ENCODE peak calls at places on chromosomes 4 and X, in ten cellular contexts. One of them, this sample, is unnamed.

GRCh38 chr4:93751410-93751809 is 77.1 kb upstream of the ATOH1 start:
- DNase-seq in prostate gland: no peak
- DNase-seq in uterus: no peak
- DNase-seq in upper lobe of left lung: no peak
- DNase-seq in transverse colon: no peak
- DNase-seq in tibial nerve: no peak
- DNase-seq in adrenal gland: no peak
- DNase-seq in breast epithelium: no peak
- DNase-seq in spleen: no peak
- DNase-seq in stomach: no peak
- DNase-seq in this sample: no peak

GRCh38 chr4:177239475-177239874 is 70.2 kb upstream of the NEIL3 start:
- DNase-seq in prostate gland: no peak
- DNase-seq in uterus: no peak
- DNase-seq in upper lobe of left lung: no peak
- DNase-seq in transverse colon: no peak
- DNase-seq in tibial nerve: no peak
- DNase-seq in adrenal gland: no peak
- DNase-seq in breast epithelium: no peak
- DNase-seq in spleen: no peak
- DNase-seq in stomach: no peak
- DNase-seq in this sample: no peak

GRCh38 chr4:17336524-17336941 is 175.4 kb downstream of the QDPR start:
- DNase-seq in prostate gland: no peak
- DNase-seq in uterus: peak
- DNase-seq in upper lobe of left lung: peak
- DNase-seq in transverse colon: peak
- DNase-seq in tibial nerve: no peak
- DNase-seq in adrenal gland: peak
- DNase-seq in breast epithelium: no peak
- DNase-seq in spleen: peak
- DNase-seq in stomach: no peak
- DNase-seq in this sample: peak

GRCh38 chr4:72119946-72120345 is 88.1 kb downstream of the NPFFR2 start:
- DNase-seq in prostate gland: no peak
- DNase-seq in uterus: no peak
- DNase-seq in upper lobe of left lung: no peak
- DNase-seq in transverse colon: no peak
- DNase-seq in tibial nerve: no peak
- DNase-seq in adrenal gland: no peak
- DNase-seq in breast epithelium: no peak
- DNase-seq in spleen: no peak
- DNase-seq in stomach: no peak
- DNase-seq in this sample: no peak

GRCh38 chrX:65607070-65607742 is 60.2 kb upstream of the MSN start:
- DNase-seq in prostate gland: no peak
- DNase-seq in uterus: no peak
- DNase-seq in upper lobe of left lung: no peak
- DNase-seq in transverse colon: no peak
- DNase-seq in tibial nerve: no peak
- DNase-seq in adrenal gland: no peak
- DNase-seq in breast epithelium: no peak
- DNase-seq in spleen: no peak
- DNase-seq in stomach: no peak
- DNase-seq in this sample: no peak

GRCh38 chrX:136747003-136747986 is 33.4 kb downstream of the ARHGEF6 start:
- DNase-seq in prostate gland: no peak
- DNase-seq in uterus: no peak
- DNase-seq in upper lobe of left lung: no peak
- DNase-seq in transverse colon: no peak
- DNase-seq in tibial nerve: no peak
- DNase-seq in adrenal gland: no peak
- DNase-seq in breast epithelium: no peak
- DNase-seq in spleen: no peak
- DNase-seq in stomach: no peak
- DNase-seq in this sample: no peak

GRCh38 chr4:101049549-101050001 is 297.8 kb downstream of the PPP3CA start:
- DNase-seq in prostate gland: no peak
- DNase-seq in uterus: no peak
- DNase-seq in upper lobe of left lung: no peak
- DNase-seq in transverse colon: no peak
- DNase-seq in tibial nerve: no peak
- DNase-seq in adrenal gland: no peak
- DNase-seq in breast epithelium: no peak
- DNase-seq in spleen: no peak
- DNase-seq in stomach: no peak
- DNase-seq in this sample: no peak

GRCh38 chr4:76311896-76312331 is 5.4 kb downstream of the STBD1 start:
- DNase-seq in prostate gland: no peak
- DNase-seq in uterus: no peak
- DNase-seq in upper lobe of left lung: no peak
- DNase-seq in transverse colon: no peak
- DNase-seq in tibial nerve: no peak
- DNase-seq in adrenal gland: no peak
- DNase-seq in breast epithelium: no peak
- DNase-seq in spleen: no peak
- DNase-seq in stomach: no peak
- DNase-seq in this sample: no peak

GRCh38 chrX:109533631-109534030 is 3.0 kb upstream of the NXT2 start:
- DNase-seq in prostate gland: no peak
- DNase-seq in uterus: no peak
- DNase-seq in upper lobe of left lung: no peak
- DNase-seq in transverse colon: no peak
- DNase-seq in tibial nerve: no peak
- DNase-seq in adrenal gland: peak
- DNase-seq in breast epithelium: no peak
- DNase-seq in spleen: no peak
- DNase-seq in stomach: no peak
- DNase-seq in this sample: no peak

GRCh38 chr4:99790796-99791617 is 25.6 kb upstream of the DAPP1 start:
- DNase-seq in prostate gland: no peak
- DNase-seq in uterus: no peak
- DNase-seq in upper lobe of left lung: no peak
- DNase-seq in transverse colon: no peak
- DNase-seq in tibial nerve: no peak
- DNase-seq in adrenal gland: no peak
- DNase-seq in breast epithelium: no peak
- DNase-seq in spleen: no peak
- DNase-seq in stomach: no peak
- DNase-seq in this sample: no peak

GRCh38 chr4:169383724-169384123 is 113.0 kb upstream of the SH3RF1 start:
- DNase-seq in prostate gland: no peak
- DNase-seq in uterus: no peak
- DNase-seq in upper lobe of left lung: no peak
- DNase-seq in transverse colon: no peak
- DNase-seq in tibial nerve: no peak
- DNase-seq in adrenal gland: no peak
- DNase-seq in breast epithelium: no peak
- DNase-seq in spleen: no peak
- DNase-seq in stomach: no peak
- DNase-seq in this sample: no peak

GRCh38 chrX:110671068-110671803 is 124.4 kb downstream of the CHRDL1 start:
- DNase-seq in prostate gland: no peak
- DNase-seq in uterus: no peak
- DNase-seq in upper lobe of left lung: no peak
- DNase-seq in transverse colon: no peak
- DNase-seq in tibial nerve: no peak
- DNase-seq in adrenal gland: no peak
- DNase-seq in breast epithelium: no peak
- DNase-seq in spleen: no peak
- DNase-seq in stomach: no peak
- DNase-seq in this sample: no peak

GRCh38 chrX:6363193-6363592 is 134.5 kb upstream of the NLGN4X start:
- DNase-seq in prostate gland: no peak
- DNase-seq in uterus: no peak
- DNase-seq in upper lobe of left lung: no peak
- DNase-seq in transverse colon: no peak
- DNase-seq in tibial nerve: no peak
- DNase-seq in adrenal gland: no peak
- DNase-seq in breast epithelium: no peak
- DNase-seq in spleen: no peak
- DNase-seq in stomach: no peak
- DNase-seq in this sample: no peak

DNA sequence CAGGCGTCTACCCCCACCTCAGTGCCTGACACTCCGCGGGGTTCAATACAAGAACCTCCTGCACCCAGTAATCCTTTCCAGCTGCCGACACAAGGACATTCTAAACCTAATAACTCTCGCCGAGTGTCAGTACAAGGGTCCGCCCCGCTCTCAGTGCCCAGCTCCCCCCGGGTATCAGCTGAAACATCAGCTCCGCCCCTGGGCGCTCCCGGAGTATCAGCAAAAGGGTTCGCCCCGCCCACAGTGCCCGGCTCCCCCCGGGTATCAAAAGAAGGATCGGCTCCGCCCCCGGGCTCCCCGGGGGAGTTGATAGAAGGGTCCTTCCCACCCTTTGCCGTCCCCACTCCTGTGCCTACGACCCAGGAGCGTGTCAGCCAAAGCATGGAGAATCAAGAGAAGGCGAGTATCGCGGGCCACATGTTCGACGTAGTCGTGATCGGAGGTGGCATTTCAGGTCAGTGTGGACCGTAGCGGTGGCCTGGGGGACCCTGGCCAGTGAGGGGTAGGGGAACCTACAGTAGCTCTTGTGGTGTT is at the start of gene MAOA:
- DNase-seq in prostate gland: peak
- DNase-seq in uterus: peak
- DNase-seq in upper lobe of left lung: peak
- DNase-seq in transverse colon: peak
- DNase-seq in tibial nerve: peak
- DNase-seq in adrenal gland: peak
- DNase-seq in breast epithelium: peak
- DNase-seq in spleen: peak
- DNase-seq in stomach: peak
- DNase-seq in this sample: peak
- TF ChIP-seq POLR2A in prostate gland: peak
- TF ChIP-seq POLR2A in uterus: peak
- TF ChIP-seq POLR2A in upper lobe of left lung: no peak
- TF ChIP-seq POLR2A in transverse colon: peak
- TF ChIP-seq POLR2A in tibial nerve: no peak
- TF ChIP-seq POLR2A in adrenal gland: no peak
- TF ChIP-seq POLR2A in breast epithelium: no peak
- TF ChIP-seq POLR2A in spleen: no peak
- TF ChIP-seq POLR2A in stomach: no peak
- TF ChIP-seq POLR2A in this sample: peak

DNA sequence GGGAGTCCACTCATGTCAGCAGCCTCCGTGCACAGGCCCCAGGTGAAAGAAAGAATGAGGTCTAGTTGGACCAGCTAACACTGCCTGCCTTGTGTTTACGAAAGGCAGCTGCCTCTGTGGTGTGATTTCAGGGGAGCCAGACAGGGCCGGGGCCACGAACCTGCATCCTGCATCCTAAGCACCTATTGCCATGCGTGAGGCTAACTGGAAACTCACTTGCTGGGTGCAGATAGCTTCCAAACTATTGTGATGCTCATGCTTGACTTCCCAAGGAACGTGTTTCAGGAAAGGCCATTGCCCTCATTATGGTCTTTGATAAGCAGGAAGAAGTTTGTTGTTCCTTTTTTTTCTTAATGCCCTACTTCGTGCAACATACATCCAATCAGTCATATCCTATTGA is 2.3 kb upstream of the IRF2 start:
- DNase-seq in prostate gland: no peak
- DNase-seq in uterus: no peak
- DNase-seq in upper lobe of left lung: no peak
- DNase-seq in transverse colon: no peak
- DNase-seq in tibial nerve: no peak
- DNase-seq in adrenal gland: no peak
- DNase-seq in breast epithelium: no peak
- DNase-seq in spleen: peak
- DNase-seq in stomach: no peak
- DNase-seq in this sample: no peak
- H3K4me3 ChIP-seq in prostate gland: no peak
- H3K4me3 ChIP-seq in uterus: no peak
- H3K4me3 ChIP-seq in upper lobe of left lung: peak
- H3K4me3 ChIP-seq in transverse colon: peak
- H3K4me3 ChIP-seq in tibial nerve: no peak
- H3K4me3 ChIP-seq in adrenal gland: no peak
- H3K4me3 ChIP-seq in breast epithelium: no peak
- H3K4me3 ChIP-seq in spleen: peak
- H3K4me3 ChIP-seq in stomach: no peak
- H3K4me3 ChIP-seq in this sample: no peak

DNA sequence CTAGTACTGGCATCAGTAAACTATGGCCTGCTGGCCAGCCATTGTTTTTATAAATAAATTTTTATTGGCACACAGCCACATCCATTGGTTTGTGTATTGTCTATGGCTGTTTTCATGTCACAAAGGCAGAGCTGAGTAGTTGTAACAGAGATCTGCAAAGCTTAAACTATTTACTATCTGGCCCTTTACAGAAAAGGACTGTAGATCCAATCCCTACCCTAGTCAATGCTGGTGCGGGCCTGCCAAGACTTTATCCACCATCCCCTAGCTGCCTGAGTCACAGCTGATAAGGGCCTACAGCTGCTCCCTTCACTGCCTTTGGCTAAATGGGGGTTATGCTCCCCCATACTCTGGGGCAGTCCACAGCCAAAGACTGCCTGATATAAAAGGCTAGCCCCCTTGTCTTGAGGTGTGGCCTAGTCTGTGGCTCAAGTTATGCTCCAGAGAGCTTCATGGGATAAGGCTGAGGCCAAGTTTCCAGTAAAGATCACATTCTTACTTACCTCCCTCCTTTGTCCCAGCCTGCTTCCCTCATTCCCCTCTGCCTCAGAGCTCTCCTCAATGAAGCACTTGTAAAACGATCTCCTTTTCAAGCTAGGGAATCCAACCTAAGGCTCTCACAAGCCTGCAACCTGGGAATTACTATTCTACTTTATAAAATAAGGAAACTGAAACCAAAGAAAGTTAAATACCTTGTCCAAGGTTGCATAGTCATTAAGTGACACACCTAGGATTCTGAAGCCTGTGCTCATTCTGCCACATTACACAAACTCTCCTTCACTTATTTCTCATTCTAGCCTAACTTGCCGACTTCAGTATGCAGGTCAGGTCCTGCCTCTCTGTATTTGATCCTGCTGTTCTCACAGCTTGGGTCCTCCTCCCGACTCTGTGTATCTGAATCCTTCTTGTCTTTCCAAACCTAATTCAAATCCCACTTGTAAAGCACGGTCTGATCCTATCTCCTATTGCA is 20.7 kb downstream of the ACE2 start:
- DNase-seq in prostate gland: no peak
- DNase-seq in uterus: no peak
- DNase-seq in upper lobe of left lung: no peak
- DNase-seq in transverse colon: no peak
- DNase-seq in tibial nerve: no peak
- DNase-seq in adrenal gland: peak
- DNase-seq in breast epithelium: no peak
- DNase-seq in spleen: no peak
- DNase-seq in stomach: peak
- DNase-seq in this sample: no peak
- TF ChIP-seq POLR2A in prostate gland: no peak
- TF ChIP-seq POLR2A in uterus: no peak
- TF ChIP-seq POLR2A in upper lobe of left lung: no peak
- TF ChIP-seq POLR2A in transverse colon: no peak
- TF ChIP-seq POLR2A in tibial nerve: no peak
- TF ChIP-seq POLR2A in adrenal gland: no peak
- TF ChIP-seq POLR2A in breast epithelium: no peak
- TF ChIP-seq POLR2A in spleen: no peak
- TF ChIP-seq POLR2A in stomach: no peak
- TF ChIP-seq POLR2A in this sample: no peak

GRCh38 chrX:122046226-122046625 is 998.8 kb downstream of the GLUD2 start:
- DNase-seq in prostate gland: no peak
- DNase-seq in uterus: no peak
- DNase-seq in upper lobe of left lung: no peak
- DNase-seq in transverse colon: no peak
- DNase-seq in tibial nerve: no peak
- DNase-seq in adrenal gland: no peak
- DNase-seq in breast epithelium: no peak
- DNase-seq in spleen: no peak
- DNase-seq in stomach: no peak
- DNase-seq in this sample: no peak

GRCh38 chrX:122046815-122047214 is 999.4 kb downstream of the GLUD2 start:
- DNase-seq in prostate gland: no peak
- DNase-seq in uterus: no peak
- DNase-seq in upper lobe of left lung: no peak
- DNase-seq in transverse colon: no peak
- DNase-seq in tibial nerve: no peak
- DNase-seq in adrenal gland: no peak
- DNase-seq in breast epithelium: no peak
- DNase-seq in spleen: no peak
- DNase-seq in stomach: no peak
- DNase-seq in this sample: no peak
- H3K4me3 ChIP-seq in prostate gland: no peak
- H3K4me3 ChIP-seq in uterus: no peak
- H3K4me3 ChIP-seq in upper lobe of left lung: no peak
- H3K4me3 ChIP-seq in transverse colon: no peak
- H3K4me3 ChIP-seq in tibial nerve: no peak
- H3K4me3 ChIP-seq in adrenal gland: no peak
- H3K4me3 ChIP-seq in breast epithelium: no peak
- H3K4me3 ChIP-seq in spleen: no peak
- H3K4me3 ChIP-seq in stomach: no peak
- H3K4me3 ChIP-seq in this sample: no peak

This sample was measured in esophagus muscularis mucosa.